ENCODE peak calls at places on chromosome 5, in nine cellular contexts. A is activated naive CD4-positive, alpha-beta T cell treated with anti-CD3 and anti-CD28 coated beads, Interleukin-2, amount 50 U/mL, for 16 hours; I is astrocyte of the cerebellum; V is choroid plexus epithelial cell; C is stimulated activated naive CD8-positive, alpha-beta T cell treated with anti-CD3 and anti-CD28 coated beads, Interleukin-15, Interleukin-2, amounts not matched to agents 100 U/mL and 50 U/mL, for 24 hours; O is activated CD4-positive, alpha-beta T cell treated with anti-CD3 and anti-CD28 coated beads, Interleukin-2, amount 10 ng/mL, durations not matched to agents 24 days and 14 days; W is lower leg skin; N is EL; D is activated CD8-positive, alpha-beta memory T cell treated with anti-CD3 and anti-CD28 coated beads for 1 hour. M is an unnamed sample.

GRCh38 chr5:163306421-163306820 is 131.0 kb upstream of the CCNG1 start:
- DNase-seq in A (no peak), I (no peak), V (peak), C (no peak), O (no peak), W (no peak), N (peak), D (no peak), M (peak)

GRCh38 chr5:168813179-168813968 is 234.2 kb upstream of the PANK3 start:
- DNase-seq in A (no peak), I (no peak), V (no peak), C (no peak), O (no peak), W (no peak), N (no peak), D (no peak), M (no peak)

GRCh38 chr5:144698454-144698853 is 527.8 kb downstream of the KCTD16 start:
- DNase-seq in A (no peak), I (no peak), V (peak), C (no peak), O (no peak), W (no peak), N (peak), D (no peak), M (peak)

GRCh38 chr5:51392689-51393199 is 9.5 kb downstream of the ISL1 start:
- DNase-seq in A (no peak), I (no peak), V (no peak), C (no peak), O (no peak), W (no peak), N (no peak), D (no peak), M (no peak)

GRCh38 chr5:153749941-153750340 is 259.5 kb downstream of the GRIA1 start:
- DNase-seq in A (no peak), I (no peak), V (no peak), C (no peak), O (no peak), W (no peak), N (peak), D (no peak), M (no peak)

GRCh38 chr5:161847896-161848510 is at the start of gene GABRA1:
- DNase-seq in A (no peak), I (no peak), V (no peak), C (no peak), O (no peak), W (no peak), N (no peak), D (no peak), M (no peak)

GRCh38 chr5:159067201-159067600 is 32.5 kb downstream of the EBF1 start:
- DNase-seq in A (no peak), I (no peak), V (no peak), C (no peak), O (no peak), W (no peak), N (no peak), D (no peak), M (no peak)

GRCh38 chr5:181243020-181243520 is 636 bp downstream of the RACK1 start:
- DNase-seq in A (no peak), I (no peak), V (peak), C (peak), O (no peak), W (no peak), N (no peak), D (no peak), M (peak)

GRCh38 chr5:53507013-53507412 is 26.6 kb downstream of the FST start:
- DNase-seq in A (no peak), I (no peak), V (no peak), C (no peak), O (peak), W (no peak), N (no peak), D (no peak), M (no peak)

GRCh38 chr5:111655169-111655924 is 101.6 kb downstream of the NREP start:
- DNase-seq in A (no peak), I (peak), V (peak), C (no peak), O (no peak), W (no peak), N (no peak), D (no peak), M (peak)

GRCh38 chr5:178296066-178296465 is 63.5 kb upstream of the PHYKPL start:
- DNase-seq in A (no peak), I (no peak), V (no peak), C (no peak), O (no peak), W (no peak), N (no peak), D (no peak), M (no peak)

GRCh38 chr5:158458086-158458485 is 599.1 kb upstream of the CLINT1 start:
- DNase-seq in A (no peak), I (no peak), V (no peak), C (no peak), O (no peak), W (no peak), N (no peak), D (no peak), M (no peak)

GRCh38 chr5:148909001-148909400 is 82.6 kb downstream of the ADRB2 start:
- DNase-seq in A (no peak), I (no peak), V (peak), C (no peak), O (no peak), W (no peak), N (peak), D (no peak), M (peak)

GRCh38 chr5:153783278-153783677 is 255.4 kb downstream of the FAM114A2 start:
- DNase-seq in A (no peak), I (no peak), V (no peak), C (no peak), O (no peak), W (no peak), N (no peak), D (no peak), M (no peak)

M was measured in iris pigment epithelial cell.